ENCODE peak calls at places on chromosomes 4 and X, in eight cellular contexts. F is activated CD8-positive, alpha-beta memory T cell treated with anti-CD3 and anti-CD28 coated beads for 1 hour; Q is GM19239; M is AG10803; Z is AML-193; K is amygdala; Y is stimulated activated CD4-positive, alpha-beta T cell treated with anti-CD3 and anti-CD28 coated beads, Interleukin-15, amount 100 ng/mL, for 1 hour; E is caudate nucleus. T is an unnamed sample.

GRCh38 chr4:66048861-66049260 is 378.6 kb upstream of the EPHA5 start:
- DNase-seq in F (no peak), Q (no peak), M (no peak), Z (no peak), K (no peak), Y (no peak), E (no peak), T (no peak)

GRCh38 chrX:37701588-37701987 is 16.0 kb downstream of the XK start:
- DNase-seq in F (no peak), Q (no peak), M (no peak), Z (no peak), K (no peak), Y (no peak), E (no peak), T (no peak)

GRCh38 chrX:70226048-70226447 is 8.4 kb upstream of the AWAT1 start:
- DNase-seq in F (no peak), Q (no peak), M (no peak), Z (no peak), K (no peak), Y (no peak), E (no peak), T (no peak)

GRCh38 chr4:76197971-76198410 is 15.6 kb downstream of the SCARB2 start:
- DNase-seq in F (no peak), Q (no peak), M (peak), Z (no peak), K (peak), Y (no peak), E (peak), T (no peak)

GRCh38 chr4:128427832-128428366 is 140.3 kb upstream of the PGRMC2 start:
- DNase-seq in F (no peak), Q (no peak), M (peak), Z (no peak), K (no peak), Y (no peak), E (no peak), T (peak)

GRCh38 chr4:3851211-3851610 is 85.0 kb downstream of the ADRA2C start:
- DNase-seq in F (no peak), Q (no peak), M (peak), Z (no peak), K (no peak), Y (no peak), E (no peak), T (no peak)

GRCh38 chr4:177480796-177481195 is 38.6 kb upstream of the AGA start:
- DNase-seq in F (no peak), Q (no peak), M (peak), Z (no peak), K (no peak), Y (no peak), E (no peak), T (no peak)

GRCh38 chrX:38561126-38561868 is at the start of gene TSPAN7:
- DNase-seq in F (peak), Q (peak), M (peak), Z (no peak), K (peak), Y (peak), E (peak), T (peak)

GRCh38 chr4:110193822-110194761 is 4.3 kb downstream of the ELOVL6 start:
- DNase-seq in F (peak), Q (peak), M (peak), Z (peak), K (peak), Y (peak), E (peak), T (peak)

GRCh38 chr4:74487771-74488170 is 42.8 kb downstream of the AREG start:
- DNase-seq in F (no peak), Q (no peak), M (no peak), Z (no peak), K (no peak), Y (no peak), E (no peak), T (no peak)

GRCh38 chr4:7416745-7417432 is 17.8 kb downstream of the PSAPL1 start:
- DNase-seq in F (no peak), Q (no peak), M (no peak), Z (no peak), K (no peak), Y (no peak), E (no peak), T (no peak)